ENCODE peak calls at places on chromosomes 11 and 22, in six cellular contexts. T is cardiac muscle cell, Z is neural progenitor cell, E is endothelial cell, W is fibroblast of lung, I is neural crest cell. R is an unnamed sample.

GRCh38 chr11:13308704-13309103 is 31.1 kb downstream of the BMAL1 start:
- DNase-seq in T (no peak), Z (no peak), E (no peak), W (no peak), I (no peak), R (no peak)

GRCh38 chr22:44383652-44384562 is 71.2 kb upstream of the SHISAL1 start:
- DNase-seq in T (no peak), Z (no peak), E (no peak), W (no peak), I (no peak), R (no peak)

GRCh38 chr11:134248910-134249480 is 4.2 kb downstream of the THYN1 start:
- DNase-seq in T (no peak), Z (no peak), E (no peak), W (no peak), I (no peak), R (no peak)

GRCh38 chr11:8080674-8081590 is at the start of gene TUB:
- DNase-seq in T (peak), Z (peak), E (peak), W (no peak), I (peak), R (no peak)

GRCh38 chr22:19648419-19648929 is 65.8 kb upstream of the SEPTIN5 start:
- DNase-seq in T (no peak), Z (no peak), E (no peak), W (peak), I (no peak), R (peak)

GRCh38 chr11:128597209-128597608 is 9.9 kb upstream of the ETS1 start:
- DNase-seq in T (no peak), Z (no peak), E (no peak), W (no peak), I (no peak), R (no peak)

GRCh38 chr11:92357344-92357743 is 132.7 kb downstream of the FAT3 start:
- DNase-seq in T (no peak), Z (no peak), E (no peak), W (no peak), I (no peak), R (no peak)

GRCh38 chr11:33721291-33721840 is 14.9 kb downstream of the CD59 start:
- DNase-seq in T (no peak), Z (no peak), E (no peak), W (peak), I (no peak), R (peak)

GRCh38 chr22:49825944-49826602 is 1.6 kb downstream of the BRD1 start:
- DNase-seq in T (no peak), Z (no peak), E (no peak), W (peak), I (no peak), R (peak)

GRCh38 chr11:9264381-9265210 is 554 bp downstream of the DENND5A start:
- DNase-seq in T (peak), Z (peak), E (peak), W (peak), I (peak), R (peak)

GRCh38 chr11:70303070-70303469 is 32.6 kb downstream of the PPFIA1 start:
- DNase-seq in T (no peak), Z (no peak), E (no peak), W (peak), I (no peak), R (no peak)

GRCh38 chr22:45071618-45072017 is 61.8 kb upstream of the PHF21B start:
- DNase-seq in T (no peak), Z (no peak), E (no peak), W (no peak), I (no peak), R (no peak)

GRCh38 chr22:26994801-26995200 is 337.4 kb downstream of the MIAT start:
- DNase-seq in T (no peak), Z (no peak), E (no peak), W (no peak), I (no peak), R (no peak)

GRCh38 chr11:47415949-47416472 is 7.6 kb downstream of the SLC39A13 start:
- DNase-seq in T (no peak), Z (peak), E (no peak), W (peak), I (no peak), R (peak)

GRCh38 chr11:111441443-111441842 is 62.4 kb upstream of the POU2AF1 start:
- DNase-seq in T (no peak), Z (no peak), E (no peak), W (peak), I (no peak), R (peak)

GRCh38 chr22:19014886-19015285 is 78.8 kb upstream of the PRODH start:
- DNase-seq in T (no peak), Z (no peak), E (no peak), W (no peak), I (no peak), R (no peak)

GRCh38 chr22:50184004-50184461 is 1.7 kb upstream of the TRABD start:
- DNase-seq in T (peak), Z (peak), E (no peak), W (peak), I (no peak), R (peak)

GRCh38 chr11:95647355-95647754 is 142.2 kb downstream of the FAM76B start:
- DNase-seq in T (no peak), Z (no peak), E (no peak), W (peak), I (no peak), R (no peak)

GRCh38 chr11:85826096-85826855 is 15.3 kb upstream of the SYTL2 start:
- DNase-seq in T (peak), Z (peak), E (peak), W (peak), I (no peak), R (peak)

GRCh38 chr22:29727248-29727551 is 7.4 kb downstream of the CABP7 start:
- DNase-seq in T (peak), Z (peak), E (peak), W (peak), I (peak), R (peak)

GRCh38 chr11:119298726-119299125 is 18.2 kb downstream of the MCAM start:
- DNase-seq in T (no peak), Z (no peak), E (no peak), W (no peak), I (no peak), R (no peak)

GRCh38 chr11:108160970-108161566 is 39.7 kb downstream of the ACAT1 start:
- DNase-seq in T (no peak), Z (no peak), E (no peak), W (no peak), I (no peak), R (no peak)

GRCh38 chr11:134667505-134667904 is 255.5 kb upstream of the B3GAT1 start:
- DNase-seq in T (peak), Z (no peak), E (no peak), W (no peak), I (no peak), R (no peak)

GRCh38 chr11:111365722-111366559 is 13.1 kb downstream of the POU2AF1 start:
- DNase-seq in T (no peak), Z (no peak), E (no peak), W (no peak), I (no peak), R (no peak)

GRCh38 chr11:7688238-7688826 is 15.0 kb upstream of the CYB5R2 start:
- DNase-seq in T (peak), Z (peak), E (peak), W (peak), I (no peak), R (peak)

GRCh38 chr11:12460441-12460840 is 83.1 kb downstream of the PARVA start:
- DNase-seq in T (no peak), Z (peak), E (no peak), W (no peak), I (no peak), R (no peak)

GRCh38 chr22:40385041-40385782 is 14.8 kb downstream of the SGSM3 start:
- DNase-seq in T (no peak), Z (no peak), E (no peak), W (no peak), I (no peak), R (no peak)

GRCh38 chr11:126917531-126918204 is 82.9 kb downstream of the KIRREL3 start:
- DNase-seq in T (no peak), Z (no peak), E (no peak), W (peak), I (no peak), R (peak)

GRCh38 chr22:20422965-20423635 is 14.5 kb downstream of the SCARF2 start:
- DNase-seq in T (no peak), Z (no peak), E (no peak), W (peak), I (no peak), R (no peak)

GRCh38 chr11:13786688-13787087 is 118.2 kb downstream of the FAR1 start:
- DNase-seq in T (no peak), Z (no peak), E (no peak), W (no peak), I (no peak), R (no peak)

GRCh38 chr22:30612789-30613188 is 5.8 kb downstream of the TCN2 start:
- DNase-seq in T (no peak), Z (no peak), E (no peak), W (no peak), I (no peak), R (no peak)

GRCh38 chr22:47307326-47307725 is 544.9 kb downstream of the TBC1D22A start:
- DNase-seq in T (no peak), Z (no peak), E (no peak), W (peak), I (no peak), R (peak)

GRCh38 chr11:61701298-61701993 is 21.3 kb downstream of the DAGLA start:
- DNase-seq in T (peak), Z (peak), E (peak), W (peak), I (peak), R (no peak)
- TF ChIP-seq CTCF in T (peak), Z (peak), E (peak), W (peak), I (peak), R (no peak)

DNA sequence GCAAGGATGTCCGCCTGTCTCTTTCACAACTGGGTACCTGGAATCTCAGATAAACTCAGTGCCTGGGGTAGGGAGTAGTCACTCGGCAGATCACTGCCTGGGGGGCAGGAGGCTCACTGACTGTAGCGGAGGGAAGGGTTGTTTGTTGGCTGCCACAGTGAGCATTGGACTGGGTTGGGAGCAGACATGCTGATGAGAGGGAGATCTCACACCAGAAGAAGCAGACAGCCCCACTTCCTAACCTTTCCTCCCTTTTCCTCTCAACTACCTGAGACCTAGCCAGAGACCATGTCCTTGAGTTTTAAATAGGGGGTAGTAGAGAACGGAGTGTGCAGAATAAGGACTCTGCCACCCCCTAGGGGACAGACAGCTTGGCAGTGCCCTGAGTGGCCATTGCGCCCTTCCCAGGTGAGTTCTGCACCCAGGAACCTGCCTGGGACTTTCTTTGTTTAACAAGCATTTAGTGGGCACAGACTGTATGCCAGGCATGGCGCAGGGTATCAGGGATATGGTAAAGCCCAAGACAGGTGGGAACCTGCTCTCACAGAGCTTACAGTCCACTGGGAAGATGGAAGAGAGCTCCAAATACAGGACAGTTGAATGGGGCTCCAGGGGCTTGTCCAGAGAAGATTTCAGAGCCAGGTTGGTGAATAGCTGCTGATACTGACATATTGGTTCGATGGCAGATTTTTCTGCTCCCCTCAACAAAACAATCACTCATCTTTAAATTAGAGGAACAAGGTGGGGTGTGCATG is 115.7 kb upstream of the NNMT start:
- DNase-seq in T (peak), Z (peak), E (peak), W (peak), I (no peak), R (peak)
- TF ChIP-seq CTCF in T (peak), Z (peak), E (peak), W (peak), I (peak), R (peak)

GRCh38 chr11:67544591-67545242 is 21.5 kb upstream of the CABP2 start:
- DNase-seq in T (no peak), Z (no peak), E (no peak), W (no peak), I (no peak), R (peak)

GRCh38 chr11:67546852-67547251 is 23.6 kb upstream of the CABP2 start:
- DNase-seq in T (no peak), Z (no peak), E (no peak), W (no peak), I (no peak), R (no peak)

GRCh38 chr11:67542971-67543370 is 19.7 kb upstream of the CABP2 start:
- DNase-seq in T (no peak), Z (peak), E (no peak), W (no peak), I (no peak), R (no peak)

GRCh38 chr11:67543585-67543984 is 20.3 kb upstream of the CABP2 start:
- DNase-seq in T (no peak), Z (no peak), E (no peak), W (no peak), I (no peak), R (no peak)

GRCh38 chr11:67545280-67545679 is 22.0 kb upstream of the CABP2 start:
- DNase-seq in T (peak), Z (peak), E (no peak), W (no peak), I (no peak), R (no peak)
- TF ChIP-seq CTCF in T (no peak), Z (peak), E (no peak), W (no peak), I (no peak), R (no peak)

GRCh38 chr11:61732705-61733104 is 19.7 kb upstream of the MYRF start:
- DNase-seq in T (no peak), Z (no peak), E (no peak), W (peak), I (no peak), R (peak)

GRCh38 chr11:61731956-61732675 is 20.3 kb upstream of the MYRF start:
- DNase-seq in T (no peak), Z (no peak), E (no peak), W (no peak), I (no peak), R (no peak)

GRCh38 chr11:61734767-61735166 is 17.7 kb upstream of the MYRF start:
- DNase-seq in T (no peak), Z (no peak), E (no peak), W (no peak), I (no peak), R (no peak)

GRCh38 chr11:61731211-61731955 is 21.1 kb upstream of the MYRF start:
- DNase-seq in T (no peak), Z (no peak), E (no peak), W (no peak), I (no peak), R (no peak)

GRCh38 chr11:61733120-61733978 is 19.1 kb upstream of the MYRF start:
- DNase-seq in T (peak), Z (peak), E (peak), W (peak), I (peak), R (peak)
- TF ChIP-seq CTCF in T (peak), Z (peak), E (peak), W (peak), I (peak), R (peak)

DNA sequence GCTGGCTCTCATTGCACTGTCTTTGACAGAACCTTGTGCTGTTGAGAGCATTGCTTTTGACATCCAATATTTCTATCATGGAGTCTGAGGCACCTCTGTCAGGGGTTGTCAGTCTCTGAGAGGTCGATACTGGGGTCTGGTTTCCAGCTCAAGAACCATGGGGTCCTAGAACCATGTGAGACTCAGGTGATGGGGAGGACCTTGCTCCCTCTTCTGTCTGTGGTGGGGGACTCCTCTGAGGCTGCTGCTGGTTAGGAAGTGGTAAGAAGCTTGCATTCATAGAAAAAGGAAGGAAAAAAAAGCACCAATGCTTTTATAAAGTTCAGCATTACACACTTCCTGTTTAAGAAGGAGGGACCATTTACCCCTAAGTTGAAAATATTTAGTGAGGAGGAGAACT is 91.8 kb upstream of the CD44 start:
- DNase-seq in T (no peak), Z (no peak), E (no peak), W (no peak), I (no peak), R (no peak)
- TF ChIP-seq CTCF in T (no peak), Z (no peak), E (no peak), W (no peak), I (no peak), R (no peak)

R was measured in MCF 10A.